ENCODE peak calls at places on chromosomes 1 and 21, in four cellular contexts. T is retinal pigment epithelial cell; J is CD4-positive, alpha-beta T cell; X is A549. M is an unnamed sample.

GRCh38 chr1:8165595-8166360 is 139.7 kb upstream of the ERRFI1 start:
- DNase-seq in T (no peak), X (peak), J (no peak), M (no peak)

GRCh38 chr1:54671985-54672608 is 30.5 kb downstream of the MROH7 start:
- DNase-seq in J (peak), X (peak), T (no peak), M (no peak)

GRCh38 chr1:27318596-27318995 is 3.4 kb upstream of the TMEM222 start:
- DNase-seq in T (no peak), J (no peak), X (no peak), M (no peak)

GRCh38 chr1:170530972-170531757 is 801 bp upstream of the GORAB start:
- DNase-seq in J (no peak), T (no peak), X (peak), M (no peak)

GRCh38 chr1:109630881-109631512 is 11.4 kb downstream of the AMPD2 start:
- DNase-seq in J (no peak), T (no peak), X (no peak), M (no peak)

GRCh38 chr1:228014235-228014930 is 7.6 kb downstream of the WNT3A start:
- DNase-seq in T (no peak), J (no peak), X (no peak), M (no peak)

GRCh38 chr21:44711327-44712202 is at the start of gene TSPEAR:
- DNase-seq in J (no peak), X (no peak), T (no peak), M (peak)

GRCh38 chr1:28878796-28879195 is 35.6 kb upstream of the EPB41 start:
- DNase-seq in X (no peak), T (no peak), J (no peak), M (no peak)

GRCh38 chr1:206745301-206745700 is 25.3 kb upstream of the IL19 start:
- DNase-seq in T (no peak), J (no peak), X (no peak), M (no peak)

GRCh38 chr1:114208106-114208505 is 54.4 kb upstream of the SYT6 start:
- DNase-seq in X (no peak), T (no peak), J (no peak), M (no peak)

GRCh38 chr1:110554871-110555801 is 36.2 kb upstream of the KCNA10 start:
- DNase-seq in J (peak), T (no peak), X (peak), M (no peak)

GRCh38 chr1:164261691-164262240 is 297.2 kb upstream of the PBX1 start:
- DNase-seq in T (no peak), X (no peak), J (no peak), M (no peak)

GRCh38 chr1:19533626-19534025 is 48.3 kb upstream of the CAPZB start:
- DNase-seq in T (no peak), X (no peak), J (no peak), M (no peak)

GRCh38 chr1:224525411-224526040 is 90.6 kb upstream of the CNIH3 start:
- DNase-seq in X (no peak), J (no peak), T (no peak), M (no peak)

GRCh38 chr1:180953791-180954721 is 41.4 kb downstream of the KIAA1614 start:
- DNase-seq in J (peak), T (no peak), X (peak), M (no peak)

GRCh38 chr21:31803039-31804007 is 69.5 kb upstream of the HUNK start:
- DNase-seq in J (no peak), T (no peak), X (no peak), M (no peak)

GRCh38 chr1:168180148-168180524 is 1.4 kb downstream of the TIPRL start:
- DNase-seq in J (no peak), T (no peak), X (no peak), M (no peak)

GRCh38 chr1:17197696-17198095 is 7.2 kb upstream of the PADI1 start:
- DNase-seq in X (no peak), J (no peak), T (no peak), M (peak)

GRCh38 chr1:1906185-1907097 is 8.6 kb upstream of the CALML6 start:
- DNase-seq in T (peak), J (peak), X (peak), M (peak)

GRCh38 chr1:77378723-77379533 is 97.1 kb downstream of the AK5 start:
- DNase-seq in T (no peak), X (no peak), J (no peak), M (no peak)

GRCh38 chr1:21906173-21907078 is 30.7 kb downstream of the HSPG2 start:
- DNase-seq in T (no peak), J (no peak), X (no peak), M (no peak)

GRCh38 chr1:9066945-9067807 is 2.3 kb downstream of the SLC2A5 start:
- DNase-seq in T (no peak), J (no peak), X (no peak), M (peak)

GRCh38 chr1:218380125-218380977 is 35.2 kb downstream of the TGFB2 start:
- DNase-seq in J (no peak), X (peak), T (peak), M (no peak)

GRCh38 chr1:45306319-45306718 is 20.4 kb upstream of the HPDL start:
- DNase-seq in J (no peak), X (no peak), T (no peak), M (no peak)

GRCh38 chr1:55375617-55376258 is 160.6 kb upstream of the USP24 start:
- DNase-seq in T (no peak), J (no peak), X (peak), M (no peak)

GRCh38 chr21:41678016-41678935 is 88.6 kb downstream of the RIPK4 start:
- DNase-seq in J (no peak), X (peak), T (peak), M (no peak)

GRCh38 chr21:45988366-45989347 is 7.1 kb downstream of the COL6A1 start:
- DNase-seq in X (no peak), T (no peak), J (no peak), M (no peak)

GRCh38 chr1:19042675-19043578 is 86.5 kb upstream of the IFFO2 start:
- DNase-seq in X (no peak), T (no peak), J (no peak), M (no peak)

GRCh38 chr1:61435226-61435625 is 289.7 kb downstream of the TM2D1 start:
- DNase-seq in T (no peak), J (no peak), X (no peak), M (no peak)

GRCh38 chr1:29444782-29445325 is 208.5 kb downstream of the PTPRU start:
- DNase-seq in J (no peak), X (no peak), T (no peak), M (no peak)

GRCh38 chr1:225851810-225852209 is 30.4 kb downstream of the TMEM63A start:
- DNase-seq in J (no peak), X (no peak), T (no peak), M (no peak)

GRCh38 chr21:27581168-27581567 is 614.3 kb upstream of the ADAMTS5 start:
- DNase-seq in J (no peak), T (no peak), X (no peak), M (no peak)

GRCh38 chr1:202752799-202753198 is 42.5 kb upstream of the SYT2 start:
- DNase-seq in X (no peak), T (peak), J (no peak), M (no peak)

GRCh38 chr1:75097686-75098085 is 36.5 kb upstream of the LHX8 start:
- DNase-seq in X (peak), T (peak), J (no peak), M (no peak)

GRCh38 chr21:34589511-34590282 is 25.2 kb downstream of the RCAN1 start:
- DNase-seq in X (no peak), T (no peak), J (no peak), M (no peak)

GRCh38 chr1:203426349-203426748 is 49.3 kb upstream of the PRELP start:
- DNase-seq in T (no peak), X (no peak), J (no peak), M (no peak)

GRCh38 chr1:90723561-90724108 is 6.5 kb upstream of the BARHL2 start:
- DNase-seq in X (no peak), J (no peak), T (no peak), M (no peak)
- TF ChIP-seq CTCF in X (no peak), J (no peak), T (peak), M (no peak)

DNA sequence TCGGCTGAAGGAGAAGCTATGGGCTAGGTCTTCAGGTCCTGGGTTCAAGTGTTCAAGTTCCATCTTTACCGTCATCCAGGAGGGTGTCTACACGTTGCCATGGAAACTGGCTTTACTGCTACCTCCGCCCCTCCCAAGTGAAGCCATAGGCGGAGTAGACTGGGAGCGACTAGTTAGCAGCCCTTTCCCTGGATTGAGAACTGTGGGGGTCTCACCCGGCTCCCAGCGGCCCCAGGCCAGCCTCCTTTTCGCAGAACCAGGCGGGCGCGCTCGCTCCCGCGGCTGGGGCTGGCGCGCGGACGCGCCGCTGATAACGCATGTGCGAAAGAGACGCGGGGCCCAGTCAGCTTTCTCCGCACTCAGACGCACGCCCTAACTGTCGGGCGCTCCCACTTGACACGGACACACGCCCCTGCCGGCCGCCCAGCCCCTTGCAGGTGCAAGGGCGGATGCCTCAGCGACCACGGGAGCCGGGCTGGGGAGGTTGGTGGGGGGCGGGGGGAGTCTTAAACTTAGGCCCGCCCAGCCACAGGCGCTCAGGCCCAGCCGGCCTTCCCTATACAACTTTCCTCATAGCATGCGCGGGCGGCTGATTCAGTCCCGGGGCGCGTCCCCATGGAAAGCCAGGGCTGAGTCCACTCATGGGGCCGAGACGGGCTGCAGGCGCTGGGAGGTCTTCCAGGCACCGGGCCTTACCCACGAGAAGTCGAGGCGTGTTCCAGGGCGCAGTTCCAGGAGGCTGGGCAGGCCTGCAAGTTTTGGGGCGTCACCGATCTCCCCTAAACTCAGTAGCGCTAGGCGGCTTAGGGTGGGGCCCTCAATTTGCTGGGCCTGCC is 7.4 kb downstream of the EFNA4 start:
- DNase-seq in T (no peak), X (peak), J (peak), M (peak)
- TF ChIP-seq CTCF in T (peak), X (no peak), J (peak), M (no peak)

DNA sequence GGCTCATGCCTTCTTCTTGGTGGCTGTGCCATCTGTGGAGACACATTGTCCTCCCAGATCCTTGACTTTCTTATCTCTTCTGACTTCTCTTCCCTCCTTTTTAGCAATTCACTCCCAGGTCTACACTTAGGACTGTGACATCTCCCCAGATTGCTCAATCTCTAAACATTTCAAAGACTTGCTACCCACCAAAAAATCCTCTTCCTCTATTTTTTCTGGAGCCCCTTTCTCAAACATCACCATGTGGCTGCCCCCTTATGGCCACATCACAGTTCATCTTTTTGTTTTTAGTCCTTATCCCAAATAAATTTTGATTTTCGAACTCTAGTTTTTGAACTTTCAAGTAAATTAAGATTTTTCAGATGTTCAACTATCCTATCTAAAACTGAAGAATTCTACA is 148.6 kb upstream of the HOOK1 start:
- DNase-seq in X (no peak), J (no peak), T (no peak), M (no peak)
- TF ChIP-seq CTCF in X (no peak), J (no peak), T (peak), M (no peak)

GRCh38 chr1:23796466-23797271 is 3.9 kb downstream of the GALE start:
- DNase-seq in X (no peak), T (no peak), J (no peak), M (no peak)
- TF ChIP-seq CTCF in X (peak), T (no peak), J (no peak), M (no peak)

DNA sequence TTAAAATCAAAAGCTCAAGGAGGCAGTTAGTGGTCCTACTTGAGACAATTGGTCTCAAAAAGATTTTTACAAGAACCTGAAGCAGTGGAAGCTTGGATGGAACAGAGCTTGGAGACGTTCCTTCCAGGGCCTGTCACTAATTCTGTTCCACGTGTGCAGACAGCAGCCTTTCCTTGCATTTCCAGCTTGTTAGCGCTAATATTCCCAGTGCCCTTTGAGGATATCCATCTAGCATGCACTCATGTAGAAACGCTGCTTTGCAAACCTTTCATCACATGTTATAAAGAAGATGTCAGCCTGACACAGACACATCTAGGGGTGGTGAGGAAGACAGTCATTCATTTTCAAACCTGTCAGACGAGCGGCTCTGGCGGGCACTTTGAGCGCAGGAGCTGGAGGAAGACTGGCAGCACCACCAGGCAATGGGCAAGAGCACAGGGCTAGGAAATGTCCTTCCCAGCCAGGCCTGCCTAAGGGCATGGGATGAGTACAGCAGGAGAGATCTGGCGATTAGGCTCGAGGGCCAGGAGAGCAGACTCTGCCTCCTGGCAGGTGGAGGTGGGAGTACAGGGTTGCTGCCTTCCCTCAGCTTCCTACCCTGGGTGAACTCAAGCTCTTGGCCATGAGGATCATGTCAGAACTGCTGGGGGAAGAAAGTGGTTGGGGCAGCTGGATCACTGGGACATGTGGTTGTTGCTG is 55.5 kb downstream of the CASQ2 start:
- DNase-seq in X (no peak), T (no peak), J (no peak), M (no peak)
- TF ChIP-seq CTCF in X (no peak), T (no peak), J (no peak), M (no peak)